ENCODE peak calls at places on chromosomes 7 and 10, in four cellular contexts. O is HL-60, A is K562, X is GM12878. R is an unnamed sample.

GRCh38 chr10:26759008-26759407 is 61.5 kb downstream of the PDSS1 start:
- DNase-seq in X (no peak), O (no peak), A (no peak), R (no peak)

GRCh38 chr7:92988051-92988450 is 129.7 kb downstream of the SAMD9 start:
- DNase-seq in X (no peak), A (peak; percentile 43), O (no peak), R (no peak)

GRCh38 chr10:128875955-128876354 is 591.1 kb upstream of the MGMT start:
- DNase-seq in A (no peak), X (no peak), O (no peak), R (no peak)

GRCh38 chr10:102726274-102726673 is 11.8 kb downstream of the SFXN2 start:
- DNase-seq in O (no peak), X (no peak), A (no peak), R (no peak)

GRCh38 chr10:70770001-70770400 is 15.2 kb downstream of the TBATA start:
- DNase-seq in O (no peak), X (no peak), A (no peak), R (no peak)

GRCh38 chr7:110065112-110065511 is 1025.8 kb upstream of the LRRN3 start:
- DNase-seq in X (no peak), O (no peak), A (no peak), R (no peak)

GRCh38 chr10:34319197-34319846 is 495.8 kb downstream of the PARD3 start:
- DNase-seq in A (peak; percentile 15), X (no peak), O (no peak), R (no peak)

GRCh38 chr10:34504534-34504933 is 310.6 kb downstream of the PARD3 start:
- DNase-seq in X (no peak), A (peak; percentile 18), O (no peak), R (no peak)

GRCh38 chr7:150565239-150565638 is 2.0 kb upstream of the GIMAP4 start:
- DNase-seq in X (no peak), A (no peak), O (no peak), R (no peak)

GRCh38 chr7:26036092-26036491 is 115.9 kb upstream of the NFE2L3 start:
- DNase-seq in A (no peak), X (no peak), O (no peak), R (no peak)

GRCh38 chr10:96784253-96784652 is 47.8 kb upstream of the LCOR start:
- DNase-seq in X (no peak), A (no peak), O (no peak), R (no peak)

GRCh38 chr7:139245401-139245800 is 14.4 kb downstream of the UBN2 start:
- DNase-seq in O (no peak), A (no peak), X (no peak), R (no peak)

GRCh38 chr7:139246905-139247304 is 15.9 kb downstream of the UBN2 start:
- DNase-seq in X (no peak), A (no peak), O (no peak), R (no peak)

GRCh38 chr7:139241258-139241657 is 10.2 kb downstream of the UBN2 start:
- DNase-seq in A (no peak), O (no peak), X (no peak), R (no peak)

GRCh38 chr7:139246494-139246893 is 15.5 kb downstream of the UBN2 start:
- DNase-seq in O (no peak), X (no peak), A (no peak), R (no peak)

GRCh38 chr7:139242741-139243281 is 11.8 kb downstream of the UBN2 start:
- DNase-seq in A (peak; percentile 54), X (no peak), O (no peak), R (no peak)
- TF ChIP-seq SPI1 in A (no peak), X (no peak), O (no peak), R (no peak)

DNA sequence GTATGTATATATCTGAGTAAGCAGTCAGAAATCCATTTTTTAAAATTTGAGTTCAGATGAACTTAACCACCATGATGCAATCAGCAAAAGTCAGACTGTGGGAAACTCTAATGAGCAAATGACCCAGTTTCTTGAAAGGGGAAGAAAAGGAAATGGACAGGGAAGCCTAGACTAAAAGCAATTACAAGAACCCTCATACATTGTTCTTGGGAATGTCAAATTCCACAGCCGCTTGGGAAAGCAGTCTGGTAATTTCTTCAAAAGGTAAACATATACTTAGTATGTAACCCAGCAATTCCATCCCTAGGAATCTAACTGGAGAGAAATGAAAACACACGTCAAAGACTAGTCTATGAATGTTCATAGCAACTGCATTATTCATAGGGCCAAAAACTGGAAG is 16.4 kb upstream of the FOXK1 start:
- DNase-seq in A (no peak), X (no peak), O (no peak), R (no peak)
- TF ChIP-seq POLR2AphosphoS5 in A (no peak), X (no peak), O (no peak), R (no peak)

GRCh38 chr7:31875424-31875823 is 188.4 kb downstream of the PPP1R17 start:
- DNase-seq in O (peak; percentile 71), X (no peak), A (no peak), R (no peak)
- TF ChIP-seq SPI1 in O (peak; percentile 51), X (no peak), A (no peak), R (no peak)

GRCh38 chr7:27149817-27150567 is 2.4 kb downstream of the HOXA3 start:
- DNase-seq in O (no peak), A (no peak), X (no peak), R (no peak)
- TF ChIP-seq POLR2AphosphoS5 in O (no peak), A (no peak), X (no peak), R (no peak)

DNA sequence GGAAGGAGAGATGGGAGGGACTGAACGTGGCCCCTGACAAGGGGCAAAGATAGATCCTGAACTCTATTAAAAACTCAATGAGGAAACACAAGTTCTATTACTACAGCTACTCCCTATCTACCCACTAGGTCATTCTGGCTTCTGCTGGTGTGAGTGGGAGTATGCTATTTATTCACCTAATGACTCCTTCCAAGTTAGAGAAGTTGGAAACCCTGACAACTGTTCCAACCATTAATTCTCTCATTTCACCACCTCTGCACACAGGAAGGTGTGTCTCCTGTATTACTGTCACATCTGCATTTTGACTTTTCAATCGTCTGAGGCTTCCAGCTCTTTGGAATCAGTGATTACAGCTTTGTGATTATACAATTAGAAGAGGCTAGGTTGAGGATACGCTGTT is 169.4 kb upstream of the ADO start:
- DNase-seq in A (no peak), O (peak; percentile 12), X (no peak), R (no peak)
- TF ChIP-seq SPI1 in A (no peak), O (no peak), X (no peak), R (no peak)

GRCh38 chr10:99292159-99292558 is 37.0 kb upstream of the CNNM1 start:
- DNase-seq in A (no peak), X (no peak), O (no peak), R (no peak)
- TF ChIP-seq POLR2AphosphoS5 in A (no peak), X (no peak), O (no peak), R (no peak)